ENCODE peak calls at places on chromosomes 13 and 19, in six cellular contexts. A is kidney glomerular epithelial cell; K is T-cell; J is activated T-helper 9 cell treated with anti-CD3 and anti-CD28 coated beads, Interleukin-2, amount 50 U/mL, for 16 hours; B is T-helper 17 cell; U is GM04503. F is an unnamed sample.

GRCh38 chr13:111517641-111518010 is 197.2 kb downstream of the TEX29 start:
- DNase-seq in A (no peak), B (no peak), U (no peak), J (no peak), K (no peak), F (no peak)

GRCh38 chr19:35644987-35645679 is 3.0 kb upstream of the COX6B1 start:
- DNase-seq in U (no peak), B (peak; percentile 50), A (no peak), K (peak; percentile 71), J (peak; percentile 65), F (no peak)

GRCh38 chr19:49200238-49200862 is 42.8 kb downstream of the TRPM4 start:
- DNase-seq in K (no peak), J (no peak), B (no peak), U (no peak), A (no peak), F (no peak)

GRCh38 chr13:27053902-27054595 is 117.6 kb downstream of the USP12 start:
- DNase-seq in B (no peak), U (peak; percentile 76), K (no peak), A (peak; percentile 68), J (no peak), F (peak; percentile 47)

GRCh38 chr13:114121496-114122466 is 10.6 kb downstream of the RASA3 start:
- DNase-seq in K (no peak), A (no peak), U (no peak), B (no peak), J (no peak), F (no peak)

GRCh38 chr13:27481766-27482165 is 31.4 kb upstream of the MTIF3 start:
- DNase-seq in B (no peak), U (no peak), A (peak; percentile 1), K (no peak), J (no peak), F (no peak)

GRCh38 chr19:48686103-48686502 is 9.7 kb upstream of the FUT2 start:
- DNase-seq in K (no peak), A (no peak), B (no peak), J (no peak), U (no peak), F (no peak)

GRCh38 chr19:42121666-42122069 is 10.6 kb downstream of the POU2F2 start:
- DNase-seq in B (peak; percentile 56), A (peak; percentile 91), K (peak; percentile 81), J (peak; percentile 79), U (peak; percentile 45), F (no peak)

GRCh38 chr19:15252398-15253018 is 20.3 kb upstream of the EPHX3 start:
- DNase-seq in K (no peak), J (no peak), B (no peak), A (peak; percentile 44), U (peak; percentile 49), F (no peak)

GRCh38 chr13:74927823-74928222 is 554.1 kb downstream of the TBC1D4 start:
- DNase-seq in K (no peak), A (no peak), U (no peak), B (no peak), J (no peak), F (no peak)

GRCh38 chr19:38587562-38587961 is 30.2 kb downstream of the MAP4K1 start:
- DNase-seq in K (no peak), B (no peak), A (no peak), J (no peak), U (no peak), F (no peak)

GRCh38 chr13:88544836-88545235 is 873.7 kb downstream of the SLITRK5 start:
- DNase-seq in K (no peak), J (no peak), U (no peak), A (no peak), B (no peak), F (no peak)

GRCh38 chr13:79724348-79725103 is 243.6 kb downstream of the NDFIP2 start:
- DNase-seq in K (no peak), U (no peak), J (no peak), A (peak; percentile 74), B (no peak), F (no peak)

GRCh38 chr19:44596428-44597130 is 16.8 kb upstream of the IGSF23 start:
- DNase-seq in A (no peak), J (no peak), K (no peak), U (no peak), B (no peak), F (no peak)

GRCh38 chr13:97212540-97213146 is 9.5 kb upstream of the MBNL2 start:
- DNase-seq in B (no peak), A (peak; percentile 51), U (no peak), K (no peak), J (no peak), F (no peak)

GRCh38 chr19:55304279-55304978 is 20.6 kb downstream of the BRSK1 start:
- DNase-seq in J (no peak), K (no peak), U (no peak), B (no peak), A (no peak), F (no peak)

GRCh38 chr19:16888629-16889371 is at the start of gene F2RL3:
- DNase-seq in A (no peak), U (peak; percentile 9), K (no peak), B (no peak), J (no peak), F (no peak)

GRCh38 chr13:23147827-23148226 is 33.0 kb upstream of the SGCG start:
- DNase-seq in K (no peak), J (no peak), B (no peak), A (no peak), U (no peak), F (no peak)

GRCh38 chr19:12365094-12365371 is 450 bp downstream of the ZNF442 start:
- DNase-seq in B (no peak), U (no peak), K (no peak), A (no peak), J (no peak), F (no peak)

GRCh38 chr13:90896022-90896421 is 451.5 kb upstream of the MIR17HG start:
- DNase-seq in B (no peak), K (no peak), J (no peak), A (no peak), U (no peak), F (no peak)

GRCh38 chr19:38399081-38399480 is 3.8 kb upstream of the FAM98C start:
- DNase-seq in B (no peak), A (no peak), U (no peak), K (no peak), J (no peak), F (no peak)

F was measured in AG04449.